ENCODE peak calls at places on chromosomes 13 and 19, in ten cellular contexts. One of them, this sample, is unnamed.

GRCh38 chr19:41575998-41576397 is at the start of gene CEACAM21:
- DNase-seq in fibroblast of lung: no peak
- DNase-seq in pancreas: peak; percentile 38
- DNase-seq in posterior cingulate gyrus: no peak
- DNase-seq in GM23338: no peak
- DNase-seq in GM10248: peak; percentile 83
- DNase-seq in RWPE1: no peak
- DNase-seq in ACHN: no peak
- DNase-seq in glutamatergic neuron: no peak
- DNase-seq in neural crest cell: no peak
- DNase-seq in this sample: no peak

GRCh38 chr19:1854542-1855039 is 6.3 kb upstream of the REXO1 start:
- DNase-seq in fibroblast of lung: no peak
- DNase-seq in pancreas: peak; percentile 57
- DNase-seq in posterior cingulate gyrus: no peak
- DNase-seq in GM23338: peak; percentile 56
- DNase-seq in GM10248: no peak
- DNase-seq in RWPE1: no peak
- DNase-seq in ACHN: no peak
- DNase-seq in glutamatergic neuron: peak; percentile 68
- DNase-seq in neural crest cell: no peak
- DNase-seq in this sample: no peak

GRCh38 chr19:18479964-18480723 is 41.7 kb downstream of the ELL start:
- DNase-seq in fibroblast of lung: peak; percentile 66
- DNase-seq in pancreas: no peak
- DNase-seq in posterior cingulate gyrus: no peak
- DNase-seq in GM23338: no peak
- DNase-seq in GM10248: no peak
- DNase-seq in RWPE1: no peak
- DNase-seq in ACHN: no peak
- DNase-seq in glutamatergic neuron: no peak
- DNase-seq in neural crest cell: no peak
- DNase-seq in this sample: no peak

GRCh38 chr13:62626771-62627170 is 1211.1 kb upstream of the PCDH20 start:
- DNase-seq in fibroblast of lung: no peak
- DNase-seq in pancreas: no peak
- DNase-seq in posterior cingulate gyrus: no peak
- DNase-seq in GM23338: peak; percentile 83
- DNase-seq in GM10248: peak; percentile 20
- DNase-seq in RWPE1: no peak
- DNase-seq in ACHN: no peak
- DNase-seq in glutamatergic neuron: no peak
- DNase-seq in neural crest cell: no peak
- DNase-seq in this sample: no peak

GRCh38 chr13:23889598-23890224 is 511 bp upstream of the MIPEP start:
- DNase-seq in fibroblast of lung: peak; percentile 20
- DNase-seq in pancreas: no peak
- DNase-seq in posterior cingulate gyrus: no peak
- DNase-seq in GM23338: peak; percentile 6
- DNase-seq in GM10248: no peak
- DNase-seq in RWPE1: peak; percentile 12
- DNase-seq in ACHN: peak; percentile 48
- DNase-seq in glutamatergic neuron: no peak
- DNase-seq in neural crest cell: no peak
- DNase-seq in this sample: no peak

GRCh38 chr13:40485611-40486517 is 180.6 kb downstream of the FOXO1 start:
- DNase-seq in fibroblast of lung: no peak
- DNase-seq in pancreas: no peak
- DNase-seq in posterior cingulate gyrus: no peak
- DNase-seq in GM23338: no peak
- DNase-seq in GM10248: peak; percentile 33
- DNase-seq in RWPE1: no peak
- DNase-seq in ACHN: no peak
- DNase-seq in glutamatergic neuron: no peak
- DNase-seq in neural crest cell: no peak
- DNase-seq in this sample: no peak

GRCh38 chr13:80361883-80362327 is 21.0 kb upstream of the SPRY2 start:
- DNase-seq in fibroblast of lung: no peak
- DNase-seq in pancreas: no peak
- DNase-seq in posterior cingulate gyrus: peak; percentile 30
- DNase-seq in GM23338: peak; percentile 60
- DNase-seq in GM10248: peak; percentile 25
- DNase-seq in RWPE1: no peak
- DNase-seq in ACHN: peak; percentile 14
- DNase-seq in glutamatergic neuron: no peak
- DNase-seq in neural crest cell: peak; percentile 19
- DNase-seq in this sample: no peak

GRCh38 chr13:80050252-80050651 is 290.7 kb downstream of the SPRY2 start:
- DNase-seq in fibroblast of lung: peak; percentile 68
- DNase-seq in pancreas: no peak
- DNase-seq in posterior cingulate gyrus: no peak
- DNase-seq in GM23338: no peak
- DNase-seq in GM10248: no peak
- DNase-seq in RWPE1: no peak
- DNase-seq in ACHN: no peak
- DNase-seq in glutamatergic neuron: no peak
- DNase-seq in neural crest cell: no peak
- DNase-seq in this sample: no peak

GRCh38 chr13:113668491-113668971 is 1.5 kb downstream of the GRK1 start:
- DNase-seq in fibroblast of lung: no peak
- DNase-seq in pancreas: no peak
- DNase-seq in posterior cingulate gyrus: no peak
- DNase-seq in GM23338: no peak
- DNase-seq in GM10248: no peak
- DNase-seq in RWPE1: no peak
- DNase-seq in ACHN: no peak
- DNase-seq in glutamatergic neuron: peak; percentile 15
- DNase-seq in neural crest cell: no peak
- DNase-seq in this sample: no peak

GRCh38 chr19:29268103-29268502 is 55.2 kb upstream of the UQCRFS1 start:
- DNase-seq in fibroblast of lung: no peak
- DNase-seq in pancreas: no peak
- DNase-seq in posterior cingulate gyrus: no peak
- DNase-seq in GM23338: no peak
- DNase-seq in GM10248: no peak
- DNase-seq in RWPE1: no peak
- DNase-seq in ACHN: no peak
- DNase-seq in glutamatergic neuron: no peak
- DNase-seq in neural crest cell: no peak
- DNase-seq in this sample: no peak

GRCh38 chr13:111396457-111396856 is 76.0 kb downstream of the TEX29 start:
- DNase-seq in fibroblast of lung: no peak
- DNase-seq in pancreas: no peak
- DNase-seq in posterior cingulate gyrus: no peak
- DNase-seq in GM23338: no peak
- DNase-seq in GM10248: no peak
- DNase-seq in RWPE1: no peak
- DNase-seq in ACHN: no peak
- DNase-seq in glutamatergic neuron: peak; percentile 4
- DNase-seq in neural crest cell: no peak
- DNase-seq in this sample: no peak

GRCh38 chr19:1968279-1969175 is 27.6 kb downstream of the CSNK1G2 start:
- DNase-seq in fibroblast of lung: no peak
- DNase-seq in pancreas: no peak
- DNase-seq in posterior cingulate gyrus: no peak
- DNase-seq in GM23338: no peak
- DNase-seq in GM10248: no peak
- DNase-seq in RWPE1: no peak
- DNase-seq in ACHN: no peak
- DNase-seq in glutamatergic neuron: no peak
- DNase-seq in neural crest cell: no peak
- DNase-seq in this sample: no peak

GRCh38 chr19:5971714-5972354 is 6.1 kb downstream of the RANBP3 start:
- DNase-seq in fibroblast of lung: no peak
- DNase-seq in pancreas: no peak
- DNase-seq in posterior cingulate gyrus: no peak
- DNase-seq in GM23338: no peak
- DNase-seq in GM10248: no peak
- DNase-seq in RWPE1: no peak
- DNase-seq in ACHN: no peak
- DNase-seq in glutamatergic neuron: no peak
- DNase-seq in neural crest cell: no peak
- DNase-seq in this sample: no peak

GRCh38 chr13:76720827-76721226 is 165.4 kb downstream of the KCTD12 start:
- DNase-seq in fibroblast of lung: no peak
- DNase-seq in pancreas: no peak
- DNase-seq in posterior cingulate gyrus: no peak
- DNase-seq in GM23338: no peak
- DNase-seq in GM10248: no peak
- DNase-seq in RWPE1: no peak
- DNase-seq in ACHN: no peak
- DNase-seq in glutamatergic neuron: no peak
- DNase-seq in neural crest cell: no peak
- DNase-seq in this sample: no peak

GRCh38 chr19:32061304-32061703 is 284.1 kb upstream of the ZNF507 start:
- DNase-seq in fibroblast of lung: no peak
- DNase-seq in pancreas: no peak
- DNase-seq in posterior cingulate gyrus: no peak
- DNase-seq in GM23338: no peak
- DNase-seq in GM10248: no peak
- DNase-seq in RWPE1: peak; percentile 32
- DNase-seq in ACHN: no peak
- DNase-seq in glutamatergic neuron: no peak
- DNase-seq in neural crest cell: no peak
- DNase-seq in this sample: peak; percentile 42

GRCh38 chr19:10289167-10289835 is 451 bp upstream of the ICAM5 start:
- DNase-seq in fibroblast of lung: no peak
- DNase-seq in pancreas: no peak
- DNase-seq in posterior cingulate gyrus: no peak
- DNase-seq in GM23338: peak; percentile 93
- DNase-seq in GM10248: peak; percentile 61
- DNase-seq in RWPE1: peak; percentile 79
- DNase-seq in ACHN: peak; percentile 51
- DNase-seq in glutamatergic neuron: peak; percentile 46
- DNase-seq in neural crest cell: no peak
- DNase-seq in this sample: peak; percentile 65

GRCh38 chr13:108020027-108020426 is 195.3 kb downstream of the LIG4 start:
- DNase-seq in fibroblast of lung: no peak
- DNase-seq in pancreas: no peak
- DNase-seq in posterior cingulate gyrus: no peak
- DNase-seq in GM23338: no peak
- DNase-seq in GM10248: no peak
- DNase-seq in RWPE1: no peak
- DNase-seq in ACHN: no peak
- DNase-seq in glutamatergic neuron: no peak
- DNase-seq in neural crest cell: no peak
- DNase-seq in this sample: peak; percentile 4

GRCh38 chr13:98141091-98141490 is 1.8 kb upstream of the FARP1 start:
- DNase-seq in fibroblast of lung: no peak
- DNase-seq in pancreas: no peak
- DNase-seq in posterior cingulate gyrus: no peak
- DNase-seq in GM23338: no peak
- DNase-seq in GM10248: no peak
- DNase-seq in RWPE1: no peak
- DNase-seq in ACHN: no peak
- DNase-seq in glutamatergic neuron: no peak
- DNase-seq in neural crest cell: no peak
- DNase-seq in this sample: no peak

GRCh38 chr19:38420935-38421334 is 5.1 kb downstream of the RASGRP4 start:
- DNase-seq in fibroblast of lung: no peak
- DNase-seq in pancreas: no peak
- DNase-seq in posterior cingulate gyrus: no peak
- DNase-seq in GM23338: no peak
- DNase-seq in GM10248: no peak
- DNase-seq in RWPE1: no peak
- DNase-seq in ACHN: no peak
- DNase-seq in glutamatergic neuron: no peak
- DNase-seq in neural crest cell: no peak
- DNase-seq in this sample: no peak

GRCh38 chr13:23679214-23679613 is 109.0 kb downstream of the TNFRSF19 start:
- DNase-seq in fibroblast of lung: peak; percentile 88
- DNase-seq in pancreas: no peak
- DNase-seq in posterior cingulate gyrus: no peak
- DNase-seq in GM23338: no peak
- DNase-seq in GM10248: no peak
- DNase-seq in RWPE1: peak; percentile 30
- DNase-seq in ACHN: peak; percentile 87
- DNase-seq in glutamatergic neuron: no peak
- DNase-seq in neural crest cell: no peak
- DNase-seq in this sample: peak; percentile 81

GRCh38 chr13:112683581-112683980 is 6.3 kb upstream of the ATP11A start:
- DNase-seq in fibroblast of lung: no peak
- DNase-seq in pancreas: no peak
- DNase-seq in posterior cingulate gyrus: no peak
- DNase-seq in GM23338: no peak
- DNase-seq in GM10248: no peak
- DNase-seq in RWPE1: no peak
- DNase-seq in ACHN: no peak
- DNase-seq in glutamatergic neuron: no peak
- DNase-seq in neural crest cell: no peak
- DNase-seq in this sample: no peak

GRCh38 chr13:42048625-42049453 is at the start of gene DGKH:
- DNase-seq in fibroblast of lung: peak; percentile 77
- DNase-seq in pancreas: peak; percentile 89
- DNase-seq in posterior cingulate gyrus: peak; percentile 86
- DNase-seq in GM23338: peak; percentile 70
- DNase-seq in GM10248: peak; percentile 83
- DNase-seq in RWPE1: peak; percentile 80
- DNase-seq in ACHN: peak; percentile 76
- DNase-seq in glutamatergic neuron: peak; percentile 74
- DNase-seq in neural crest cell: peak; percentile 66
- DNase-seq in this sample: peak; percentile 67

GRCh38 chr13:25619897-25620296 is 248.1 kb downstream of the ATP8A2 start:
- DNase-seq in fibroblast of lung: no peak
- DNase-seq in pancreas: no peak
- DNase-seq in posterior cingulate gyrus: no peak
- DNase-seq in GM23338: no peak
- DNase-seq in GM10248: no peak
- DNase-seq in RWPE1: no peak
- DNase-seq in ACHN: no peak
- DNase-seq in glutamatergic neuron: no peak
- DNase-seq in neural crest cell: no peak
- DNase-seq in this sample: no peak

GRCh38 chr13:24654741-24655140 is 25.5 kb upstream of the ATP12A start:
- DNase-seq in fibroblast of lung: peak; percentile 27
- DNase-seq in pancreas: no peak
- DNase-seq in posterior cingulate gyrus: no peak
- DNase-seq in GM23338: no peak
- DNase-seq in GM10248: no peak
- DNase-seq in RWPE1: no peak
- DNase-seq in ACHN: no peak
- DNase-seq in glutamatergic neuron: no peak
- DNase-seq in neural crest cell: no peak
- DNase-seq in this sample: no peak

GRCh38 chr13:28493740-28494536 is 990 bp downstream of the FLT1 start:
- DNase-seq in fibroblast of lung: no peak
- DNase-seq in pancreas: no peak
- DNase-seq in posterior cingulate gyrus: no peak
- DNase-seq in GM23338: peak; percentile 59
- DNase-seq in GM10248: no peak
- DNase-seq in RWPE1: no peak
- DNase-seq in ACHN: no peak
- DNase-seq in glutamatergic neuron: peak; percentile 49
- DNase-seq in neural crest cell: no peak
- DNase-seq in this sample: no peak

GRCh38 chr13:79626924-79627323 is 146.0 kb downstream of the NDFIP2 start:
- DNase-seq in fibroblast of lung: peak; percentile 38
- DNase-seq in pancreas: no peak
- DNase-seq in posterior cingulate gyrus: no peak
- DNase-seq in GM23338: no peak
- DNase-seq in GM10248: no peak
- DNase-seq in RWPE1: no peak
- DNase-seq in ACHN: no peak
- DNase-seq in glutamatergic neuron: no peak
- DNase-seq in neural crest cell: no peak
- DNase-seq in this sample: no peak

GRCh38 chr19:49453013-49453756 is at the start of gene ALDH16A1:
- DNase-seq in fibroblast of lung: peak; percentile 95
- DNase-seq in pancreas: peak; percentile 98
- DNase-seq in posterior cingulate gyrus: peak; percentile 99
- DNase-seq in GM23338: peak; percentile 100
- DNase-seq in GM10248: peak; percentile 97
- DNase-seq in RWPE1: peak; percentile 97
- DNase-seq in ACHN: peak; percentile 96
- DNase-seq in glutamatergic neuron: peak; percentile 98
- DNase-seq in neural crest cell: peak; percentile 97
- DNase-seq in this sample: peak; percentile 87

GRCh38 chr13:20132052-20132634 is 28.7 kb downstream of the GJA3 start:
- DNase-seq in fibroblast of lung: no peak
- DNase-seq in pancreas: no peak
- DNase-seq in posterior cingulate gyrus: no peak
- DNase-seq in GM23338: no peak
- DNase-seq in GM10248: no peak
- DNase-seq in RWPE1: no peak
- DNase-seq in ACHN: no peak
- DNase-seq in glutamatergic neuron: no peak
- DNase-seq in neural crest cell: no peak
- DNase-seq in this sample: no peak

This sample was measured in foreskin keratinocyte.